ENCODE peak calls at places on chromosomes 13 and 19, in four cellular contexts. Z is IMR-90, D is trophoblast cell, U is H1. G is an unnamed sample.

GRCh38 chr13:49938274-49938673 is 2.1 kb upstream of the SPRYD7 start:
- DNase-seq in U (no peak), Z (no peak), D (no peak), G (no peak)

GRCh38 chr19:570315-570714 is 2.1 kb upstream of the BSG start:
- DNase-seq in U (no peak), Z (no peak), D (peak), G (peak)

GRCh38 chr13:54287062-54287764 is 1258.6 kb downstream of the OLFM4 start:
- DNase-seq in Z (no peak), U (no peak), D (no peak), G (peak)

GRCh38 chr19:39553082-39553652 is 13.2 kb upstream of the EID2 start:
- DNase-seq in U (no peak), D (no peak), Z (no peak), G (no peak)

GRCh38 chr19:4059931-4060620 is 6.6 kb downstream of the ZBTB7A start:
- DNase-seq in D (no peak), Z (no peak), U (no peak), G (peak)

GRCh38 chr13:75621147-75621546 is 15.0 kb upstream of the LMO7 start:
- DNase-seq in U (no peak), Z (peak), D (peak), G (no peak)

GRCh38 chr13:30142502-30143211 is 164.7 kb downstream of the KATNAL1 start:
- DNase-seq in D (peak), U (no peak), Z (peak), G (peak)

GRCh38 chr19:44869728-44870470 is 21.2 kb upstream of the TOMM40 start:
- DNase-seq in U (no peak), D (no peak), Z (peak), G (no peak)

GRCh38 chr19:19371056-19371455 is 34.4 kb upstream of the GATAD2A start:
- DNase-seq in Z (no peak), D (peak), U (no peak), G (no peak)

GRCh38 chr13:112980441-112980840 is 11.4 kb downstream of the MCF2L start:
- DNase-seq in U (peak), Z (no peak), D (no peak), G (no peak)

GRCh38 chr13:77896536-77896935 is 22.1 kb downstream of the EDNRB start:
- DNase-seq in U (no peak), D (no peak), Z (peak), G (no peak)

GRCh38 chr19:41894350-41894749 is 11.4 kb downstream of the ARHGEF1 start:
- DNase-seq in Z (no peak), U (no peak), D (no peak), G (no peak)

GRCh38 chr19:1767464-1767933 is 14.2 kb downstream of the ONECUT3 start:
- DNase-seq in Z (no peak), D (no peak), U (peak), G (no peak)

GRCh38 chr19:40556953-40557530 is 19.6 kb upstream of the SHKBP1 start:
- DNase-seq in D (no peak), U (no peak), Z (no peak), G (no peak)

GRCh38 chr19:38736036-38736412 is 8.2 kb downstream of the CAPN12 start:
- DNase-seq in D (peak), Z (no peak), U (peak), G (peak)

GRCh38 chr13:25819856-25820530 is 231.8 kb downstream of the SHISA2 start:
- DNase-seq in Z (no peak), U (no peak), D (no peak), G (no peak)

GRCh38 chr13:113976711-113977684 is 3.1 kb upstream of the C13orf46 start:
- DNase-seq in Z (peak), D (no peak), U (no peak), G (no peak)

GRCh38 chr19:32622002-32622401 is 41.0 kb downstream of the PDCD5 start:
- DNase-seq in U (no peak), D (no peak), Z (no peak), G (no peak)

GRCh38 chr13:20475927-20476691 is 49.5 kb downstream of the CRYL1 start:
- DNase-seq in D (no peak), Z (no peak), U (no peak), G (no peak)

GRCh38 chr13:59492030-59492636 is 671.6 kb downstream of the DIAPH3 start:
- DNase-seq in D (no peak), Z (peak), U (no peak), G (no peak)

GRCh38 chr19:38059897-38060296 is 152.9 kb downstream of the SIPA1L3 start:
- DNase-seq in Z (no peak), D (no peak), U (no peak), G (no peak)

GRCh38 chr19:48509467-48510194 is 2.0 kb downstream of the LMTK3 start:
- DNase-seq in D (no peak), Z (no peak), U (no peak), G (peak)

GRCh38 chr19:15091918-15092753 is 10.1 kb downstream of the OR1I1 start:
- DNase-seq in D (peak), U (peak), Z (peak), G (peak)

GRCh38 chr19:53554804-53555203 is 16.9 kb downstream of the ZNF331 start:
- DNase-seq in Z (no peak), U (no peak), D (no peak), G (no peak)

DNA sequence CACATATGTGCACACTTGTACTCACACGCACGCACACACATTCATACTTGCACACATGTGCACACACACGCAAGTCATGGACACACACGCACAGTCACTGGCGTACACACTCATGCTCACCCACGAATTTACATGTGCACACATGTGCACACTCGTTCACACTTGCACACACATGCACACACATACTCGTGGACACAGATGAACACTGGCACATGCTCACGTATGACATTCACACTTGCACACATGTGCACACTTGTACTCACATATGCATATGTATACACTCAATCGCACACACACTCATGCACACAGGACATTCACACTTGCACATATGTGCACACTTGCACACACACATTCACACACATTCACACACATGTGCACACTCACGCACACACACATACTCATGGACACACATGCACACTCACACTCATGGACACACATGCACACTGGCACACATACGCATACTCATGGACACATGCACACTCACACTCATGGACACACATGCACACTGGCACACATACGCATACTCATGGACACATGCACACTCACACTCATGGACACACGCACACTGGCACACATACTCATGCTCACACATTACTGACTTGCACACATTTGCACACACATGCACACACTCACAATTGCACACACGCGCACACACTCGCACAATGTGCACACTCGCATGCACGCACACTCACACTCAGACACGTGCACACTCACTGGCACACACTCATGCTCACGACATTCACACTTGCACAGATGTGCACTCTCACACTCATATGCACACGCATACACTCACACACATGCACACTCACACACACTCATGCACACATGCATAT is 9.5 kb downstream of the SBK2 start:
- DNase-seq in Z (no peak), U (no peak), D (no peak), G (no peak)
- H4K91ac ChIP-seq in Z (no peak), U (peak), D (no peak), G (no peak)

DNA sequence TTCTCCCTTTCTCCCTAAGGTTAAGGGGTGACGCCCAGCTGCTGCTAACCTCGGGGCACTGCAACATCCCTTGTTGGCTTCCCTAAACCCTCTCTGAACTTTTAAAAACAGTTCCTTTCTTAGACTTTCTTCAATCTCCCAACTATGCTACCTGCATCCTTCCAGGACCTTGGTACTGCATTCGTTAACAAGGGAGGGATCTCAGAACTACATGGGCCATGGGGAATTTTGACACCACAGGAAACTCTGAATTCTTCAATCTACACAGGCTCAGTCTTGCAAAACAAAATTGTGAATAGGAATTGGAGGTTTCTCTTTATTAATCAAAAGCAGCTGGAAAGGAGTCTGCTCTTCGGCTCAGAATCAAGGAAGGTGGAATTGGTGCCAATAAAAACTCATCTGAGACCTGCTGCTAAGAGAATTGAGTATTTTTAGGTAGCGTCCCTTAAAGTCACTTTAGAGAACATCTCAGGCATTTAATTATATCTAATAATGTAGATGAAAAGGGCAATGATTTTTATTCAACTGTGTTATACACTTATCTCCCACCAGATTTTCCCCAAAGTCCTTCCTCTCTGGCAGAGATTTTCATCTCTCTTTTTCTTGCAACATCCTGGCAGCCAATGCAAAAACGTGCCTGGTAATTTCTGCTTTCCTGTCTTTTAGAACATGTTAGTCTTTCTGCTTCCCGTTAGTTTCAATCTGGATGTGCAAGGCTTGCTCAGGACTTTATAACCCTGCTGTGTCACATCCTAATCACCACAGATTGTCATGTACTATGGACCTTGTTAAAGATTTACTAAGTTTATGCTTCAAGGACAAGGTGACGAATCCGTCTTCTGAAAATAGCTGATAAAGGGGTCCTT is 69.1 kb upstream of the SLC15A1 start:
- DNase-seq in U (no peak), Z (no peak), D (no peak), G (no peak)
- H3K4me2 ChIP-seq in U (peak), Z (no peak), D (no peak), G (no peak)

GRCh38 chr13:51223284-51224270 is 1.4 kb downstream of the FAM124A start:
- DNase-seq in Z (no peak), D (no peak), U (peak), G (no peak)

GRCh38 chr13:51220706-51221105 is 1.5 kb upstream of the FAM124A start:
- DNase-seq in U (no peak), Z (no peak), D (no peak), G (no peak)

GRCh38 chr13:51221108-51221507 is 1.1 kb upstream of the FAM124A start:
- DNase-seq in D (no peak), U (peak), Z (no peak), G (no peak)

GRCh38 chr13:51222510-51223283 is 499 bp downstream of the FAM124A start:
- DNase-seq in U (peak), Z (no peak), D (no peak), G (no peak)

GRCh38 chr13:51221674-51222509 is at the start of gene FAM124A:
- DNase-seq in Z (peak), D (no peak), U (peak), G (no peak)
- H2BK120ac ChIP-seq in Z (no peak), D (no peak), U (peak), G (no peak)

GRCh38 chr19:13840751-13841338 is 36.1 kb upstream of the NANOS3 start:
- DNase-seq in D (peak), U (no peak), Z (no peak), G (no peak)

GRCh38 chr19:13844130-13844631 is 32.8 kb upstream of the NANOS3 start:
- DNase-seq in U (peak), Z (no peak), D (no peak), G (no peak)

GRCh38 chr19:13841339-13842293 is 35.3 kb upstream of the NANOS3 start:
- DNase-seq in U (no peak), D (peak), Z (no peak), G (peak)

GRCh38 chr19:13842294-13843103 is 34.4 kb upstream of the NANOS3 start:
- DNase-seq in U (no peak), D (peak), Z (peak), G (peak)

DNA sequence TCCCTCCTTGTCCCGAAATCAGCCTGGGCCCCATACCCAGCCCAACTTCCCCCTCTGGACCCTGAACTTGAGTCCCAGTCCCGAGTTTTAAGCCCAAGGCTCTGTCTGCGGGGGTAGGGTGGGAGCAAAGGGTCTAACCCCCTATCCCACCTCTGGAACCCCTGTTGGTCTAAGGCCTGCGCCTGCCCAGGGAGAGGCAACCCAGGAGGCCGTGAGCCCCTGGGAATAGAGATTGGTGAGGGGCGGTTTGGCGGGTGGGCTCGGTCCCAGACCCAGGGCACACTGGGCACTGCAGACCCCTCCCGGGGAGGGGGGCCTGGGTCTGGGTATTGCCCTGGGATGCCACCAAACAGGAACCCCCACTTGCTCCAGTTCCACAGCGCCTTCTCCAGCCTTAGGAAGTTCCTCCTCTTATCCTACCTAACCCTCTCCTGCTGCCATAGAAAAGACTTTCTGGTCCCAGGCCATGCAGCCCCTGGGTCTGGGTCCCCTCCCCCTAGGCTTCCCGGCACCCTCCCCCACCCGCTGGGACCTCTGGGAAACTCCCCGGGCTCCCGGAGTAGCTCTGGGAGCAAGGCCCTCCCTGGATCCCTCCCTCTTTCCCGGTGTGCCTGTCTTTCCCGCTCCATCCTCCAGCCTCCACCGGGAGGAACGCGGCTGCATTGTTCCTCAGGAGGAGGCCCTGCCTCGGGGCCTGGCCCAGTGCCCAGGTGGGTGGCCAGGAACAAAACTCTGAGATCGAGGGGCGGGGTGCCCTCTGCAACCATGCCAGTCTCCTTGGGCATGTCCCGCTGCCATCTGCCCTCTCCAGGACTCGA is 33.6 kb upstream of the NANOS3 start:
- DNase-seq in D (peak), U (peak), Z (peak), G (peak)
- H4K91ac ChIP-seq in D (peak), U (peak), Z (peak), G (peak)

GRCh38 chr13:96903085-96903484 is 91.2 kb downstream of the OXGR1 start:
- DNase-seq in U (no peak), Z (no peak), D (no peak), G (no peak)

GRCh38 chr13:96898855-96899254 is 95.4 kb downstream of the OXGR1 start:
- DNase-seq in Z (no peak), D (no peak), U (no peak), G (peak)

GRCh38 chr13:96900992-96901391 is 93.3 kb downstream of the OXGR1 start:
- DNase-seq in D (no peak), U (no peak), Z (no peak), G (peak)

GRCh38 chr13:96898212-96898611 is 96.1 kb downstream of the OXGR1 start:
- DNase-seq in Z (no peak), U (no peak), D (no peak), G (no peak)

DNA sequence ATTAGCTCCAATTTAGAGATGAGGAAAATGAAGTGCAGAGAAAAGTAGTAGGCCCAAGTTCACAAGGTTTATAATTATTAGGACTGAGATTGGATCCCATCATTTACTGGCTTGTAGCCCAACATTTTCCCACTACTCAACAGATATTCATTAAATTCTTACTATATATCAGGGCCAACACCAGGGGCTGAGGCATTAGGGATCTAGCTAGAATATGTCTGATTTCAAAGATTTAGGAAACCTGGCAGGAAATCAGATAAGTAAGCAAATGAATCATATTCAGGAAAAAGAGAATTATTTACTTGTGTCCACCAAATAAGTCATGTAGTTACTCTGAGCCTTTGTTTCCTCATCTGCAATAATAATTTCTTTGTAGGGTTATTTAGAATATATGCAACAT is 94.3 kb downstream of the OXGR1 start:
- DNase-seq in D (no peak), Z (no peak), U (no peak), G (no peak)
- H3K4me2 ChIP-seq in D (no peak), Z (no peak), U (no peak), G (no peak)

GRCh38 chr13:80134360-80134759 is 206.6 kb downstream of the SPRY2 start:
- DNase-seq in U (no peak), D (no peak), Z (no peak), G (no peak)

GRCh38 chr13:80132741-80133601 is 208.0 kb downstream of the SPRY2 start:
- DNase-seq in D (no peak), U (no peak), Z (peak), G (no peak)

GRCh38 chr13:80126382-80127068 is 214.4 kb downstream of the SPRY2 start:
- DNase-seq in Z (no peak), D (no peak), U (no peak), G (no peak)

GRCh38 chr13:80133631-80134083 is 207.3 kb downstream of the SPRY2 start:
- DNase-seq in Z (no peak), U (no peak), D (no peak), G (no peak)

DNA sequence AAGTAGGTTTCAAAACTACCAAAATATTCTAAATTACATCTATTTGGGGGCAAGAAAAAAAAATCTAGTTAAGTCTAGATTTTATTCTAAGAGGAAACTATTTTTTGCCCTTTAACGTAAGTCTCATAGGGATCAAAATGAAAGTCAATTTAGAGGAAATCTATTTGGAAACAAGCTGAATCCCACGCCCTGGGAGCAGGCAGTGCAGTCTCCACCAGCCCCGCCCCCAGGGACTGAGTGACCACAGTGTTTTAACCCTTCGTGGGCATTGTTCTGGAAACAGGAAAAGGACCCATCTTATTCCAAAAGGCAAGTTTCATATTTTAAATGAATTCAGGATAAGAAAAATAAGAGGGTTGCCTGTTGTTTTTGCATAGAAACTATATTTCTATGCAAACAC is 209.7 kb downstream of the SPRY2 start:
- DNase-seq in D (no peak), Z (peak), U (no peak), G (peak)
- H2BK120ac ChIP-seq in D (no peak), Z (no peak), U (no peak), G (no peak)

GRCh38 chr19:9861503-9861902 is 26.4 kb downstream of the PIN1 start:
- DNase-seq in U (no peak), Z (no peak), D (no peak), G (no peak)
- H4K91ac ChIP-seq in U (no peak), Z (no peak), D (no peak), G (no peak)

GRCh38 chr13:104357174-104357573 is 1291.0 kb upstream of the SLC10A2 start:
- DNase-seq in U (no peak), D (peak), Z (no peak), G (no peak)
- H3K4me2 ChIP-seq in U (no peak), D (no peak), Z (no peak), G (no peak)

G was measured in H9.